ENCODE peak calls at places on chromosomes 7 and 10, in ten cellular contexts. Z is transverse colon, G is IMR-90, F is epithelial cell of proximal tubule, B is AG10803, Y is Caco-2, N is suprapubic skin, Q is adipocyte, O is AG04450, K is fibroblast of mammary gland. E is an unnamed sample.

GRCh38 chr7:107638594-107638993 is 22.0 kb upstream of the SLC26A4 start:
- DNase-seq in Z (no peak), G (no peak), F (no peak), B (no peak), Y (no peak), N (no peak), Q (no peak), O (no peak), K (no peak), E (no peak)

GRCh38 chr10:110547139-110547761 is 20.2 kb upstream of the SMC3 start:
- DNase-seq in Z (no peak), G (peak), F (no peak), B (peak), Y (no peak), N (no peak), Q (peak), O (no peak), K (peak), E (no peak)

GRCh38 chr10:62000037-62000603 is 98.6 kb downstream of the ARID5B start:
- DNase-seq in Z (no peak), G (no peak), F (no peak), B (no peak), Y (no peak), N (no peak), Q (no peak), O (no peak), K (no peak), E (no peak)

GRCh38 chr7:28474267-28474618 is 61.9 kb downstream of the CREB5 start:
- DNase-seq in Z (no peak), G (no peak), F (no peak), B (peak), Y (no peak), N (no peak), Q (no peak), O (no peak), K (peak), E (no peak)

GRCh38 chr10:6912424-6912823 is 332.3 kb upstream of the PRKCQ start:
- DNase-seq in Z (no peak), G (peak), F (no peak), B (no peak), Y (no peak), N (no peak), Q (peak), O (no peak), K (peak), E (no peak)

GRCh38 chr7:90320801-90321494 is at the start of gene FAM237B:
- DNase-seq in Z (no peak), G (no peak), F (no peak), B (peak), Y (no peak), N (no peak), Q (peak), O (no peak), K (peak), E (peak)

GRCh38 chr7:43636093-43636492 is 53.2 kb downstream of the STK17A start:
- DNase-seq in Z (no peak), G (peak), F (no peak), B (no peak), Y (no peak), N (no peak), Q (peak), O (no peak), K (peak), E (no peak)

GRCh38 chr10:110414563-110415309 is 83.0 kb upstream of the DUSP5 start:
- DNase-seq in Z (peak), G (no peak), F (peak), B (peak), Y (peak), N (no peak), Q (no peak), O (no peak), K (no peak), E (no peak)

GRCh38 chr10:125824736-125825135 is 1.4 kb downstream of the BCCIP start:
- DNase-seq in Z (no peak), G (peak), F (no peak), B (peak), Y (no peak), N (no peak), Q (peak), O (no peak), K (peak), E (peak)

GRCh38 chr10:77087406-77087805 is 550.2 kb downstream of the KCNMA1 start:
- DNase-seq in Z (no peak), G (peak), F (no peak), B (peak), Y (no peak), N (no peak), Q (no peak), O (no peak), K (peak), E (no peak)

GRCh38 chr7:44534087-44534486 is 7.0 kb downstream of the NPC1L1 start:
- DNase-seq in Z (no peak), G (peak), F (no peak), B (no peak), Y (no peak), N (no peak), Q (peak), O (peak), K (peak), E (peak)

GRCh38 chr10:36173364-36173763 is 531.3 kb upstream of the FZD8 start:
- DNase-seq in Z (no peak), G (no peak), F (no peak), B (no peak), Y (no peak), N (no peak), Q (no peak), O (no peak), K (no peak), E (no peak)

GRCh38 chr10:75291800-75292199 is 56.0 kb upstream of the COMTD1 start:
- DNase-seq in Z (no peak), G (no peak), F (no peak), B (no peak), Y (no peak), N (no peak), Q (no peak), O (no peak), K (no peak), E (no peak)

GRCh38 chr10:117352724-117353123 is 22.5 kb downstream of the PDZD8 start:
- DNase-seq in Z (no peak), G (no peak), F (no peak), B (no peak), Y (no peak), N (no peak), Q (no peak), O (no peak), K (no peak), E (no peak)

GRCh38 chr10:35328404-35329037 is 7.8 kb upstream of the CCNY start:
- DNase-seq in Z (no peak), G (peak), F (no peak), B (peak), Y (no peak), N (no peak), Q (no peak), O (peak), K (peak), E (peak)

GRCh38 chr7:46544396-46545008 is 623.4 kb upstream of the IGFBP3 start:
- DNase-seq in Z (no peak), G (peak), F (no peak), B (peak), Y (no peak), N (no peak), Q (peak), O (peak), K (peak), E (no peak)

GRCh38 chr7:78543976-78544375 is 745.4 kb downstream of the PHTF2 start:
- DNase-seq in Z (no peak), G (no peak), F (no peak), B (no peak), Y (no peak), N (no peak), Q (no peak), O (no peak), K (peak), E (no peak)

GRCh38 chr10:132812544-132812943 is 26.6 kb upstream of the NKX6-2 start:
- DNase-seq in Z (peak), G (no peak), F (no peak), B (no peak), Y (no peak), N (no peak), Q (no peak), O (no peak), K (no peak), E (no peak)

GRCh38 chr10:6024334-6024682 is 37.9 kb downstream of the IL2RA start:
- DNase-seq in Z (no peak), G (no peak), F (no peak), B (no peak), Y (no peak), N (no peak), Q (no peak), O (no peak), K (no peak), E (no peak)

GRCh38 chr10:116183733-116184447 is 89.1 kb downstream of the GFRA1 start:
- DNase-seq in Z (no peak), G (peak), F (peak), B (peak), Y (peak), N (no peak), Q (peak), O (no peak), K (peak), E (no peak)

GRCh38 chr7:79653136-79653631 is 199.7 kb upstream of the MAGI2 start:
- DNase-seq in Z (no peak), G (peak), F (no peak), B (no peak), Y (no peak), N (no peak), Q (no peak), O (no peak), K (no peak), E (no peak)

GRCh38 chr7:152909683-152910544 is 150.4 kb downstream of the ACTR3B start:
- DNase-seq in Z (no peak), G (no peak), F (no peak), B (no peak), Y (no peak), N (peak), Q (no peak), O (no peak), K (no peak), E (no peak)

GRCh38 chr7:27168265-27168947 is 3.1 kb upstream of the HOXA9 start:
- DNase-seq in Z (no peak), G (no peak), F (no peak), B (peak), Y (no peak), N (no peak), Q (no peak), O (no peak), K (peak), E (peak)

GRCh38 chr10:99548041-99548530 is 15.3 kb downstream of the NKX2-3 start:
- DNase-seq in Z (no peak), G (peak), F (no peak), B (peak), Y (no peak), N (no peak), Q (no peak), O (no peak), K (peak), E (no peak)

GRCh38 chr10:132308588-132309451 is 1.1 kb upstream of the STK32C start:
- DNase-seq in Z (no peak), G (no peak), F (no peak), B (no peak), Y (no peak), N (peak), Q (peak), O (no peak), K (no peak), E (peak)

GRCh38 chr7:51278797-51279196 is 37.8 kb downstream of the COBL start:
- DNase-seq in Z (no peak), G (no peak), F (no peak), B (no peak), Y (no peak), N (no peak), Q (no peak), O (no peak), K (no peak), E (no peak)

GRCh38 chr7:39709768-39710291 is 86.5 kb downstream of the RALA start:
- DNase-seq in Z (no peak), G (peak), F (peak), B (peak), Y (no peak), N (no peak), Q (peak), O (peak), K (peak), E (peak)

GRCh38 chr7:49855281-49855980 is 82.0 kb downstream of the VWC2 start:
- DNase-seq in Z (no peak), G (no peak), F (no peak), B (no peak), Y (no peak), N (no peak), Q (no peak), O (no peak), K (no peak), E (no peak)
- H3K4me3 ChIP-seq in Z (no peak), G (no peak), F (no peak), B (no peak), Y (no peak), N (no peak), Q (no peak), O (no peak), K (no peak), E (no peak)

DNA sequence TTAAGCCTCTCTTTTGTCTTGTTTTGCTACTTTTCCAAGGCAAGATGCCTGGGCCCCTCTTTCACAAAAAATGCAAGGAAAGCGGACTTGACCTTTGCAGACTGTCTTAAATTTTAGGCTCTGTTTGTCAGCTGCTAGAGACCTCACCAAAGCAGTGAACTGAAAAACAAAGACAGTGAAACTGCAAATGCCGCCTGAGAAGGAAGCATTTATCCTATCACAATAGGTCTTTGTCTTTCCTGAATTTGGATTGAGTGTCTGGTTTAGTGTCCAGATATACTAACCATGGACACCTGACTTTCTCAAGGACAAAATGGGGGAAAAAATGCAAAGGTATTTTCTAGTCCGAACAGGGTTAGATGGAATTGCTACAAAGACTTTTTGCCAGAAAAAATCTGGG is 256.9 kb downstream of the INHBA start:
- DNase-seq in Z (no peak), G (no peak), F (no peak), B (no peak), Y (no peak), N (no peak), Q (no peak), O (no peak), K (no peak), E (no peak)
- H3K4me3 ChIP-seq in Z (no peak), G (no peak), F (no peak), B (no peak), Y (no peak), N (no peak), Q (no peak), O (no peak), K (no peak), E (no peak)

GRCh38 chr7:66694286-66694685 is 46.2 kb upstream of the RABGEF1 start:
- DNase-seq in Z (no peak), G (no peak), F (no peak), B (no peak), Y (no peak), N (no peak), Q (no peak), O (no peak), K (no peak), E (no peak)

GRCh38 chr7:66697451-66698438 is 42.8 kb upstream of the RABGEF1 start:
- DNase-seq in Z (no peak), G (peak), F (no peak), B (peak), Y (no peak), N (no peak), Q (peak), O (no peak), K (peak), E (peak)

GRCh38 chr7:66698652-66699205 is 41.8 kb upstream of the RABGEF1 start:
- DNase-seq in Z (no peak), G (no peak), F (no peak), B (no peak), Y (no peak), N (no peak), Q (no peak), O (no peak), K (no peak), E (no peak)

GRCh38 chr7:66699998-66700397 is 40.5 kb upstream of the RABGEF1 start:
- DNase-seq in Z (peak), G (no peak), F (no peak), B (peak), Y (no peak), N (no peak), Q (no peak), O (no peak), K (peak), E (no peak)

DNA sequence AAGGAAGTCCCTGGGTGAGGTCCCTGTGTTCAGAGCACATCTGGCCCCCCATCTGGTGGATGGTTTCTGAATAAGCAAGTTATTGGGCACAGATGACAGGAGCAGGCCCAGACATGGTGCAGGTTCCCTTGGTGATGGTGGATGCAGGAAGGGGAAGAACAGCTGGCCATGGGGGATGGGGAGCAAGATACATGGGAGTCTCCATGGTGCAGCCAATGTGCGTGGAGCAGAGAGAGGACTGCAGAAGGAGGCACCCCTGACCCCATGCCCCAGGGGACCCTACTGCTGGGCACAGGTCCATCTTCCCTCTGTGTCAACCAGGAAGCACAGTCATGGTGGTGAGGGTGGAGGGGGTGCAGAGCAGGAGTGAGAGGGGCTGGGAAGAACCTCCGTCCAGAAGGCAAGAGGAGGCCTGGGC is 43.8 kb upstream of the RABGEF1 start:
- DNase-seq in Z (no peak), G (peak), F (no peak), B (peak), Y (no peak), N (no peak), Q (no peak), O (no peak), K (peak), E (peak)
- H3K4me3 ChIP-seq in Z (no peak), G (no peak), F (no peak), B (no peak), Y (no peak), N (no peak), Q (no peak), O (no peak), K (no peak), E (no peak)

DNA sequence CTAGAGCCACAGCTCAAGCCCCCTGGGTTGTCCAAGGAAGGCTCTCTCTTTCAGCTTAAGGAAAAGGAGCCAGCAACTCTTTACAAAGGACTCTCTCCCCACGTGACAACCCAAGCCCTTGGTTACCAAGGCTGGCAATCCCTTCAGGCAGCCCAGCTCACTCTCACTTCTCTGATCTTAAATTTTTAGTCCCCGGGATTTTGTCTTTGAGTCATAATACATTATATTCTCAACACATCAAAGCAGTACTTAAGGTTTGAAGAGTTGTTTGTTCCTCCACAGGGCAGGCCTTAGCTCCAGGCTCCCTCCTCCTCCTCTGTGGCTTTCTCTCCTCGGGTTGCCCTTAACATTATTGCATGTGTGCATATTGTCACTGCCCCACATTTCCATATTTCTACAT is 10.0 kb downstream of the GARIN1A start:
- DNase-seq in Z (no peak), G (no peak), F (no peak), B (no peak), Y (no peak), N (no peak), Q (no peak), O (no peak), K (no peak), E (no peak)
- H3K4me3 ChIP-seq in Z (no peak), G (no peak), F (no peak), B (no peak), Y (no peak), N (no peak), Q (no peak), O (no peak), K (no peak), E (no peak)

DNA sequence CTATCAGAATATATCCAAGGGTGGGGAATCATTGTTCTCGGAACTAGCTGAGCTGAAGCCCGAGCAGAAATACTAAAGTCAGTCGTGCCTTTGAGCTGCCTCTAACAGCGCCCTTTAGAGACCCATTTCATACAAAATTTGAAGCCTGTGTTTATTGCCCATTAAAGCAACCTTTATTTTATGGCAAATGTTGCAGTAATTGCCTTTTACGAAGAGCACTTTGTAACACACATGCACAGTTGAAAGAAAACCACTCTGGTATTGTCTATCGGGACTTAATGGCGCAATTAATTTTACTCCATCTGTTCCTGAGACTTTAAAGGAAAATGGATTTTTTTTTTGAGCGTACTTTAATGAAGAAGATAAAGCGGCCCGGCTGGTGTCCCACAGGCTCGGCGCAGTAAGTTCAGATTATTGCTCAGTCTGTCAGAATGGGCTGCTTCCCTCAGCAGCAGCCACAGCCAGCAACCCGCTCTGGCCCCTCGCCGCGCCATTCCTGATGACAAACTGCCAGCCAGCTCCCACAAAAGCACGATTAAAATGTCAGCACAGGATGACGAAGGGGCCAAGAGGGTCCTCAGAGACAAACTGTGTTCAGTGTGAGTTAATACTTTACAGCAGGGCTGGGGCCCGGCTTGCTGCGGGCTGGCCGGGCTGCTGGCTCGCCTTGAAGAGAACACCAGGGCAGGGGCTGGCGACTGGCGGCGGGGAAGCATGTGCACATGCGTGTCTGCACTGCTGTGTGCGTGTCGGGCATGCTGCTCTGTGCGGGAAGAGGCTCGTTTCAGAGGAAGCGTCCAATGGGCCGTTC is 501.1 kb upstream of the GALNT17 start:
- DNase-seq in Z (no peak), G (peak), F (no peak), B (peak), Y (no peak), N (no peak), Q (no peak), O (no peak), K (peak), E (no peak)
- H3K4me3 ChIP-seq in Z (no peak), G (peak), F (peak), B (no peak), Y (no peak), N (no peak), Q (peak), O (peak), K (no peak), E (peak)

DNA sequence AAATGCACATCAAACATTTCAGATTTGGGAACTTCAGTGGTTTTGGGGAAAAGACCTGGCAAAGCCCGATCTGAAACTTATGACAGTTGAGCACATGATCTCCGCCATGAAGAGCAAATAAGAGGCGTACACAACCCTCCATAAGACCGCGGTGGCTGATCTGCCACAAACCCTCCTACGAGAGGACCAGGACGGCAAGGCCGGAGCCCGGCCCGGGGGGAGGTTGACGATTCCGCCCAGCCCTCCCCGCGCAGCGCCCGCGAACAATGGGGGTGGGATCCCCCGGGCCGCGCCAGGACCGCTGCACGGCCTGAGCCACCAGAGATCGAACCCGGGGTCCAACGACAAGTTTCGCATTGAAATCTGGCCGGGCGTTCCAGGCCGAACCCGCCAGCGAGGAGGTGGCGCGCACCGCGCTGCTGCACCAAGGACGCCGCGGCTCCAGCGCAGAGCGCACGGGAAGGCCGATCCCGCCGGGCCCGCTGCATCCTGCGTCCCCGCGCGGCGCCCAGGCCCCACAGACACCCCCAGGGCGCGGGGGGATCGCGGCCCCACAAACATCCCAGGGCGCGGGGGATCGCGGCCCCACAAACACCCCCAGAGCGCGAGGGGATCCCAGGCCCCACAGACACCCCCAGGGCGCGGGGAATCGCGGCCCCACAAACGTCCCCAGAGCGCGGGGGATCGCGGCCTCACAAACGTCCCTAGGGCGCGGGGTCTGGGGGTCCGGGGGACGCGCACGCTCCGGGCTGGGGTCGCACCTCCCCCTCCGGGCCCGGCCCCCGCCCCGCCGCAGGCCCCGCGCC is 644 bp downstream of the DIP2C start:
- DNase-seq in Z (peak), G (peak), F (no peak), B (peak), Y (no peak), N (peak), Q (peak), O (no peak), K (peak), E (peak)
- H3K4me3 ChIP-seq in Z (peak), G (peak), F (peak), B (peak), Y (peak), N (peak), Q (peak), O (peak), K (peak), E (peak)